ENCODE peak calls at places on chromosomes 13 and 19, in ten cellular contexts. Z is putamen; P is HTR-8/SVneo; H is small intestine; J is GM23248; F is NCI-H2081; D is IMR-90; S is effector memory CD8-positive, alpha-beta T cell; M is M059J; G is NCI-H1105. W is an unnamed sample.

GRCh38 chr19:1855828-1856255 is 7.5 kb downstream of the KLF16 start:
- DNase-seq in J (peak; percentile 81), Z (no peak), H (peak; percentile 49), G (no peak), D (peak; percentile 23), P (no peak), F (no peak), M (no peak), S (no peak), W (no peak)

GRCh38 chr19:48554385-48555091 is 2.6 kb downstream of the SULT2B1 start:
- DNase-seq in M (peak; percentile 81), J (no peak), F (no peak), S (no peak), H (no peak), P (peak; percentile 77), Z (no peak), G (no peak), D (no peak), W (no peak)

GRCh38 chr19:18637644-18638630 is 1.1 kb downstream of the KLHL26 start:
- DNase-seq in S (no peak), J (no peak), D (no peak), H (peak; percentile 79), P (no peak), F (peak; percentile 46), Z (no peak), M (no peak), G (no peak), W (peak; percentile 30)

GRCh38 chr19:1073063-1073955 is 6.3 kb downstream of the ARHGAP45 start:
- DNase-seq in H (no peak), G (no peak), J (no peak), F (no peak), D (no peak), S (no peak), Z (no peak), M (no peak), P (no peak), W (no peak)

GRCh38 chr13:29547135-29547534 is 48.4 kb downstream of the SLC7A1 start:
- DNase-seq in D (peak; percentile 27), H (no peak), G (no peak), P (no peak), M (no peak), S (no peak), J (no peak), F (no peak), Z (no peak), W (no peak)

GRCh38 chr13:97133955-97134354 is 88.2 kb upstream of the MBNL2 start:
- DNase-seq in D (no peak), M (peak; percentile 45), H (no peak), Z (no peak), P (no peak), S (no peak), J (no peak), F (peak; percentile 17), G (no peak), W (peak; percentile 79)

GRCh38 chr13:20124303-20124702 is 36.5 kb downstream of the GJA3 start:
- DNase-seq in Z (no peak), P (no peak), D (peak; percentile 45), H (no peak), F (no peak), J (peak; percentile 68), S (no peak), M (no peak), G (no peak), W (no peak)

GRCh38 chr13:110559429-110559943 is 2.0 kb downstream of the RAB20 start:
- DNase-seq in J (peak; percentile 72), H (peak; percentile 75), M (no peak), D (peak; percentile 62), P (no peak), Z (no peak), F (no peak), G (no peak), S (no peak), W (no peak)

GRCh38 chr13:72163671-72164070 is 296.7 kb upstream of the DACH1 start:
- DNase-seq in Z (no peak), J (no peak), G (no peak), M (peak; percentile 38), S (no peak), P (no peak), D (no peak), F (no peak), H (no peak), W (no peak)

GRCh38 chr13:98977568-98978270 is at the start of gene DOCK9:
- DNase-seq in J (peak; percentile 71), D (peak; percentile 65), P (peak; percentile 32), Z (peak; percentile 95), H (peak; percentile 55), G (no peak), M (peak; percentile 76), S (no peak), F (peak; percentile 62), W (peak; percentile 22)

GRCh38 chr13:44810067-44810840 is 179.0 kb downstream of the NUFIP1 start:
- DNase-seq in P (no peak), H (peak; percentile 42), J (peak; percentile 20), Z (no peak), F (peak; percentile 36), D (no peak), S (no peak), G (no peak), M (no peak), W (peak; percentile 69)

GRCh38 chr19:8531470-8531869 is 17.5 kb upstream of the ZNF414 start:
- DNase-seq in D (no peak), H (no peak), P (no peak), Z (no peak), G (no peak), F (no peak), M (no peak), S (no peak), J (no peak), W (no peak)

GRCh38 chr13:25171517-25172302 is at the start of gene AMER2:
- DNase-seq in S (no peak), P (no peak), G (no peak), J (peak; percentile 49), F (peak; percentile 58), D (no peak), Z (peak; percentile 89), H (no peak), M (peak; percentile 1), W (peak; percentile 49)

GRCh38 chr13:113968463-113969310 is 5.2 kb downstream of the C13orf46 start:
- DNase-seq in D (no peak), G (no peak), F (no peak), P (no peak), J (no peak), S (no peak), H (no peak), M (no peak), Z (no peak), W (no peak)

GRCh38 chr19:46404884-46405658 is 8.3 kb downstream of the CCDC8 start:
- DNase-seq in Z (no peak), J (no peak), G (no peak), M (no peak), F (no peak), P (no peak), H (no peak), S (no peak), D (no peak), W (no peak)

GRCh38 chr19:56973713-56974553 is 133.4 kb upstream of the PEG3 start:
- DNase-seq in P (no peak), J (no peak), M (no peak), F (no peak), D (no peak), S (no peak), Z (no peak), G (no peak), H (no peak), W (no peak)

GRCh38 chr19:10927691-10928562 is 512 bp downstream of the YIPF2 start:
- DNase-seq in G (no peak), M (no peak), Z (no peak), J (peak; percentile 65), H (peak; percentile 20), P (no peak), S (no peak), D (no peak), F (no peak), W (no peak)

GRCh38 chr13:59250276-59250990 is 913.3 kb downstream of the DIAPH3 start:
- DNase-seq in M (no peak), P (no peak), S (no peak), D (no peak), H (no peak), Z (peak; percentile 9), F (no peak), J (no peak), G (peak; percentile 39), W (no peak)

GRCh38 chr19:5719961-5720790 is at the start of the genes CATSPERD and LONP1:
- DNase-seq in S (peak; percentile 97), P (peak; percentile 98), D (peak; percentile 99), F (peak; percentile 99), H (peak; percentile 99), G (peak; percentile 99), M (peak; percentile 98), J (peak; percentile 100), Z (peak; percentile 98), W (peak; percentile 99)

GRCh38 chr13:24214528-24214927 is 54.0 kb downstream of the SPATA13 start:
- DNase-seq in G (no peak), M (no peak), F (no peak), D (no peak), J (no peak), Z (no peak), S (no peak), H (no peak), P (no peak), W (no peak)

GRCh38 chr13:41455725-41456419 is 1.5 kb upstream of the RGCC start:
- DNase-seq in G (no peak), Z (no peak), S (no peak), F (no peak), H (no peak), D (no peak), P (no peak), M (no peak), J (no peak), W (no peak)

GRCh38 chr19:46288896-46289588 is 7.8 kb upstream of the HIF3A start:
- DNase-seq in P (peak; percentile 48), J (peak; percentile 93), D (peak; percentile 82), S (no peak), M (peak; percentile 94), Z (no peak), F (no peak), H (peak; percentile 29), G (no peak), W (no peak)

GRCh38 chr13:32384702-32385101 is 43.2 kb downstream of the N4BP2L1 start:
- DNase-seq in F (no peak), P (no peak), Z (no peak), S (no peak), D (no peak), G (no peak), M (no peak), J (no peak), H (no peak), W (no peak)

GRCh38 chr19:6774821-6775707 is 2.6 kb downstream of the VAV1 start:
- DNase-seq in M (no peak), Z (no peak), F (no peak), S (no peak), P (no peak), J (peak; percentile 11), H (no peak), G (no peak), D (no peak), W (no peak)

GRCh38 chr13:98384739-98385138 is 192.2 kb downstream of the STK24 start:
- DNase-seq in S (no peak), D (peak; percentile 63), F (no peak), P (no peak), H (no peak), G (no peak), J (peak; percentile 56), M (peak; percentile 23), Z (no peak), W (no peak)

GRCh38 chr13:44972956-44973581 is 16.2 kb downstream of the NUFIP1 start:
- DNase-seq in G (no peak), S (no peak), M (peak; percentile 33), P (no peak), Z (peak; percentile 42), H (peak; percentile 35), J (peak; percentile 74), D (peak; percentile 38), F (peak; percentile 15), W (no peak)

GRCh38 chr19:33905473-33905936 is 108.8 kb downstream of the KCTD15 start:
- DNase-seq in F (no peak), M (peak; percentile 3), S (no peak), D (no peak), Z (no peak), G (no peak), H (no peak), P (no peak), J (no peak), W (no peak)

GRCh38 chr13:109146393-109146792 is 517.0 kb downstream of the MYO16 start:
- DNase-seq in Z (no peak), J (no peak), D (no peak), F (no peak), G (no peak), M (no peak), P (no peak), S (no peak), H (no peak), W (no peak)

W was measured in NCI-H345.